ENCODE peak calls at places on chromosomes 11 and 22, in four cellular contexts. O, W, B and X are unnamed samples.
A peak's percentile ranks its signal among the peaks of the same experiment; 100 is the strongest.

GRCh38 chr11:84549221-84549620 is 1077.9 kb downstream of the DLG2 start:
- DNase-seq in W (no peak), B (no peak), O (no peak), X (no peak)

GRCh38 chr22:27212617-27213177 is 555.3 kb downstream of the MIAT start:
- DNase-seq in O (peak; percentile 33), B (peak; percentile 16), W (peak; percentile 58), X (peak; percentile 66)

GRCh38 chr11:35031869-35032268 is 107.1 kb upstream of the CD44 start:
- DNase-seq in O (no peak), W (no peak), B (no peak), X (peak; percentile 96)

GRCh38 chr11:27409060-27409459 is 46.0 kb upstream of the CCDC34 start:
- DNase-seq in W (no peak), B (no peak), O (no peak), X (no peak)

GRCh38 chr22:29737251-29738117 is 17.7 kb downstream of the CABP7 start:
- DNase-seq in W (no peak), O (peak; percentile 22), B (peak; percentile 38), X (no peak)

GRCh38 chr11:65851083-65851579 is 6.8 kb downstream of the CFL1 start:
- DNase-seq in O (no peak), W (peak; percentile 32), B (no peak), X (no peak)

GRCh38 chr11:123357353-123357989 is 72.6 kb upstream of the GRAMD1B start:
- DNase-seq in W (no peak), O (no peak), B (no peak), X (no peak)

GRCh38 chr11:66871521-66871901 is 14.6 kb downstream of the LRFN4 start:
- DNase-seq in O (no peak), W (no peak), B (no peak), X (no peak)

GRCh38 chr22:22756109-22756508 is 111.7 kb downstream of the GGTLC2 start:
- DNase-seq in O (no peak), B (no peak), W (no peak), X (no peak)

GRCh38 chr11:76648061-76648460 is 22.5 kb downstream of the LRRC32 start:
- DNase-seq in W (no peak), O (no peak), B (no peak), X (no peak)

GRCh38 chr11:129610125-129610524 is 205.5 kb upstream of the TMEM45B start:
- DNase-seq in B (no peak), O (no peak), W (no peak), X (no peak)

GRCh38 chr11:123360267-123360936 is 69.7 kb upstream of the GRAMD1B start:
- DNase-seq in W (no peak), O (no peak), B (no peak), X (no peak)

GRCh38 chr11:1340111-1340510 is 30.7 kb upstream of the TOLLIP start:
- DNase-seq in B (no peak), W (no peak), O (no peak), X (no peak)

GRCh38 chr11:74902342-74902741 is 46.5 kb downstream of the XRRA1 start:
- DNase-seq in O (no peak), W (no peak), B (no peak), X (no peak)

GRCh38 chr11:130181295-130182272 is 22.0 kb downstream of the ST14 start:
- DNase-seq in W (peak; percentile 52), O (no peak), B (no peak), X (no peak)

GRCh38 chr11:17396598-17397310 is 8.3 kb upstream of the KCNJ11 start:
- DNase-seq in B (no peak), W (no peak), O (no peak), X (no peak)

GRCh38 chr11:33790088-33790487 is 15.8 kb upstream of the FBXO3 start:
- DNase-seq in B (no peak), O (no peak), W (no peak), X (no peak)

GRCh38 chr11:131198161-131198560 is 172.3 kb upstream of the NTM start:
- DNase-seq in B (no peak), W (no peak), O (no peak), X (no peak)

GRCh38 chr22:50620861-50621490 is 7.0 kb downstream of the ARSA start:
- DNase-seq in W (no peak), O (no peak), B (peak; percentile 25), X (no peak)

GRCh38 chr11:119702261-119702591 is 26.8 kb downstream of the NECTIN1 start:
- DNase-seq in B (no peak), O (no peak), W (no peak), X (no peak)

GRCh38 chr11:35364101-35364780 is 55.1 kb downstream of the SLC1A2 start:
- DNase-seq in B (peak; percentile 36), W (peak; percentile 68), O (peak; percentile 41), X (peak; percentile 49)

GRCh38 chr11:35337919-35338316 is 81.4 kb downstream of the SLC1A2 start:
- DNase-seq in W (no peak), O (no peak), B (no peak), X (no peak)

GRCh38 chr22:46027219-46028068 is 50.5 kb upstream of the WNT7B start:
- DNase-seq in O (peak; percentile 74), W (peak; percentile 85), B (peak; percentile 81), X (no peak)

GRCh38 chr11:2302844-2303626 is 1.2 kb downstream of the TSPAN32 start:
- DNase-seq in B (peak; percentile 86), O (peak; percentile 87), W (peak; percentile 77), X (no peak)

GRCh38 chr11:130478204-130478701 is 29.8 kb downstream of the ADAMTS15 start:
- DNase-seq in W (peak; percentile 48), O (peak; percentile 78), B (peak; percentile 80), X (peak; percentile 51)

GRCh38 chr11:87039371-87039770 is 1.6 kb downstream of the TMEM135 start:
- DNase-seq in B (no peak), O (no peak), W (no peak), X (no peak)

GRCh38 chr11:87037450-87038234 is at the start of gene TMEM135:
- DNase-seq in W (peak; percentile 92), O (peak; percentile 95), B (peak; percentile 96), X (peak; percentile 77)

GRCh38 chr11:87038235-87038960 is 664 bp downstream of the TMEM135 start:
- DNase-seq in O (no peak), B (no peak), W (no peak), X (no peak)

GRCh38 chr11:87035976-87036583 is 1.7 kb upstream of the TMEM135 start:
- DNase-seq in W (no peak), O (no peak), B (no peak), X (no peak)

GRCh38 chr11:87036756-87037449 is 831 bp upstream of the TMEM135 start:
- DNase-seq in B (no peak), W (no peak), O (no peak), X (no peak)
- H3K4me1 ChIP-seq in B (peaks cover 29% of the 10 kb centered on the region), W (peaks cover 7% of the 10 kb centered on the region), O (peaks cover 49% of the 10 kb centered on the region), X (peaks cover 5% of the 10 kb centered on the region)

GRCh38 chr11:12793506-12793905 is 119.3 kb downstream of the TEAD1 start:
- DNase-seq in O (no peak), B (no peak), W (no peak), X (no peak)
- H3K27ac ChIP-seq in O (no peak overlapping the region), B (no peak overlapping the region), W (no peak overlapping the region), X (no peak overlapping the region)

DNA sequence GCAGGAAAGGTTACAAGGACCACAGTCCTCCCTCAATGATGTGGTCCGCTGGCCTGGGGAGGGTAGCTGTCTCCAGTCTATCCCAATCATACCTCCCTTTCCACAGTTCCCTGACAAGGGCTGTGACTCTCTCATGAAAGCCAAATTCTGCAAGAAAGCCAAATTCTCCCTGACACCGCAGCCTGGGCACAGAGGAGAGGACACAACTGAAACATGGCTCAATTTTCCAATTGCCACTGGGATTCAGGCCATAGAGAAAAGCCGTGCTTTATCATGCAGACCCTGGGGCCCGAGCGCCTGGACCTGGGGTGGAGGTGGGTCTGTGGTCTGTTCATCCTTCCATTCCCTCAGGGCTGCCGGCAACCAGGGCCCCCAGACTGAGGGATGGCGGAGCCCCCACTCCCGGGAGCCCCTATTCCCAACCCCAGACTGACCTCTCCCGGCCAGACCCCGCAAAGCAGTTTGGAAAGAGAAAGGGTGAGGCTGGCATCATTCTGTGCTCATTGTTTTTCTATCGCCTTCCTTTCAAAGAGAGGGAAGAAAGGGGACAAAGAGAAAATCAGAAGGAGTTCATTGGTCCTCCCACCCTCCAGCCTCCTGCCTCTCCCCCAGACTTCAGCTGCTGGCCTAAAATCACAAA is 239.5 kb downstream of the BUD13 start:
- DNase-seq in B (no peak), O (no peak), W (no peak), X (no peak)
- TF ChIP-seq CTCF in B (no peak), O (peak; percentile 24), W (no peak), X (no peak)

GRCh38 chr11:47863189-47863892 is 15.2 kb upstream of the NUP160 start:
- DNase-seq in B (no peak), O (no peak), W (no peak), X (no peak)

GRCh38 chr11:47867821-47868220 is 19.7 kb upstream of the NUP160 start:
- DNase-seq in O (no peak), B (no peak), W (no peak), X (no peak)

GRCh38 chr11:47863893-47864430 is 15.8 kb upstream of the NUP160 start:
- DNase-seq in O (no peak), W (no peak), B (no peak), X (no peak)

GRCh38 chr11:47861762-47862161 is 13.6 kb upstream of the NUP160 start:
- DNase-seq in O (no peak), W (no peak), B (no peak), X (no peak)

DNA sequence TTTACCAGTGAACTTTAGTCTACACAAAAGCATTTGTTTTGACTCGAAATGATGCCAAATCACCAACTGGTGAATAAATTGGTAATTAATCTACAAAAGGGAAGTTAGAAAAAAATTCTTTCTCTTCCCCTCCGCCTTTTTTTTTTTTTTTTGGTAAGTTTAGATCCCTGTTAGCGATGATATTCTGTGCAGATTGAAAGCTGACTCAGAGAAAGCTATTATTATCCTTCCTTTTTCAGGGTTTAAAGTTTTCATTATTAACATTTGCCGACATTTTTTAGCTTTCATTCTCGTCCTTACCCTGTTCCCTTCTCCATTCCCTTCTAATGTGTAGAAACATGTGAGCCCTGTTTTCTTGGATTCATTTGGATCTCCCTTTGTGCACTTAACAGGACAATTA is 16.8 kb upstream of the NUP160 start:
- DNase-seq in O (no peak), W (no peak), B (no peak), X (no peak)
- H3K4me1 ChIP-seq in O (peaks cover 7% of the 10 kb centered on the region), W (no peaks in the 10 kb centered on the region), B (peaks cover 8% of the 10 kb centered on the region), X (peaks cover 10% of the 10 kb centered on the region)

DNA sequence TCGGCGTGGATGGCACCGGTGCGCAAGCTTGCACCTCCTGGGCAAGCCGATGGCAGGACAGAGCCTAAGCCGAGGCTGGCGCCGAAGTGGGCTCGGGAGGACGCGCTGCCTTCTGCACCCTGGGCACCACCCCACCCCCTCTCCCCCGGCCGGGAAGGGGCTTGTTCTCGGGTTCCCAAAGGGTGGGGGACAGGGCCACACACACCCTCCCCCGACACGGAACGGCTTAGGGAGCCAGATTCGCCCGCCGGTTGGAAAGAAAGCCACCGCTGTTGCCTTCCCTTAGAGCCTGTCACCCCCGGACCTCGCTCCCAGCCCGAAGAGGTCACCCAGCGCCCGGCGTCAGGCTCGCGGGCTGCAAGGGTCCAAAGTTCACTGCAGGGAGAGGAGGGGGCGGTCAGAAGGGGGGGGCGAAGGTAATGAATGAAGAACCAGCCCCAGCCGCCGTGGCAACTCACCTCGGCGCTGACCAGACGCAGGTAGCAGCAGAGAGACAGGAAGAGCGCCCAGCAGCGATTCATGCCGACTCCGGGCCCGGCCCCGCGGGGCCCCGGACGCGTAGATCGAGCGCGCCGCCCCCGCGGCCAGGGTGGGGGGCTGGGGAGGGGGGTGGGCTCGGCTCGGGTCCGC is 1.2 kb downstream of the PDGFB start:
- DNase-seq in W (peak; percentile 72), B (no peak), O (no peak), X (peak; percentile 70)
- H3K27ac ChIP-seq in W (peak overlapping the region; percentile 88), B (peak overlapping the region; percentile 97), O (peak overlapping the region; percentile 97), X (peak overlapping the region; percentile 64)